ENCODE peak calls at places on chromosomes 3 and 15, in six cellular contexts. L, V, C, X, Y and O are unnamed samples.
A peak's percentile ranks its signal among the peaks of the same experiment; 100 is the strongest.

GRCh38 chr15:74326759-74327158 is 40.7 kb downstream of the CYP11A1 start:
- DNase-seq in Y (no peak), X (no peak), C (no peak), V (no peak), L (no peak), O (no peak)

GRCh38 chr3:194089357-194090177 is 46.4 kb upstream of the HES1 start:
- DNase-seq in L (no peak), Y (no peak), X (peak; percentile 87), V (peak; percentile 26), C (peak; percentile 73), O (peak; percentile 68)

GRCh38 chr3:126413693-126414080 is 19.0 kb downstream of the CFAP100 start:
- DNase-seq in V (no peak), Y (no peak), L (no peak), X (no peak), C (no peak), O (no peak)

GRCh38 chr3:190032924-190033323 is 87.8 kb downstream of the P3H2 start:
- DNase-seq in C (no peak), Y (peak; percentile 67), V (no peak), X (no peak), L (no peak), O (no peak)

GRCh38 chr3:105456017-105456416 is 89.3 kb downstream of the ALCAM start:
- DNase-seq in C (no peak), L (no peak), Y (no peak), V (no peak), X (no peak), O (no peak)

GRCh38 chr15:67085818-67086649 is 20.6 kb downstream of the SMAD3 start:
- DNase-seq in L (peak; percentile 75), Y (no peak), X (no peak), C (no peak), V (no peak), O (no peak)

GRCh38 chr3:9951962-9952805 is at the start of gene PRRT3:
- DNase-seq in C (no peak), L (peak; percentile 35), X (peak; percentile 55), V (no peak), Y (peak; percentile 76), O (no peak)

GRCh38 chr3:189797103-189797850 is 166.1 kb downstream of the TP63 start:
- DNase-seq in Y (no peak), C (no peak), X (no peak), V (no peak), L (no peak), O (no peak)

GRCh38 chr3:99938270-99938955 is 120.8 kb downstream of the CMSS1 start:
- DNase-seq in Y (no peak), L (no peak), C (no peak), V (no peak), X (no peak), O (no peak)

GRCh38 chr3:185824467-185825378 is at the start of gene IGF2BP2:
- DNase-seq in C (peak; percentile 54), Y (peak; percentile 81), X (peak; percentile 95), V (no peak), L (no peak), O (peak; percentile 26)

GRCh38 chr3:100103558-100104441 is 10.5 kb downstream of the FILIP1L start:
- DNase-seq in C (no peak), Y (no peak), X (no peak), V (no peak), L (no peak), O (no peak)

DNA sequence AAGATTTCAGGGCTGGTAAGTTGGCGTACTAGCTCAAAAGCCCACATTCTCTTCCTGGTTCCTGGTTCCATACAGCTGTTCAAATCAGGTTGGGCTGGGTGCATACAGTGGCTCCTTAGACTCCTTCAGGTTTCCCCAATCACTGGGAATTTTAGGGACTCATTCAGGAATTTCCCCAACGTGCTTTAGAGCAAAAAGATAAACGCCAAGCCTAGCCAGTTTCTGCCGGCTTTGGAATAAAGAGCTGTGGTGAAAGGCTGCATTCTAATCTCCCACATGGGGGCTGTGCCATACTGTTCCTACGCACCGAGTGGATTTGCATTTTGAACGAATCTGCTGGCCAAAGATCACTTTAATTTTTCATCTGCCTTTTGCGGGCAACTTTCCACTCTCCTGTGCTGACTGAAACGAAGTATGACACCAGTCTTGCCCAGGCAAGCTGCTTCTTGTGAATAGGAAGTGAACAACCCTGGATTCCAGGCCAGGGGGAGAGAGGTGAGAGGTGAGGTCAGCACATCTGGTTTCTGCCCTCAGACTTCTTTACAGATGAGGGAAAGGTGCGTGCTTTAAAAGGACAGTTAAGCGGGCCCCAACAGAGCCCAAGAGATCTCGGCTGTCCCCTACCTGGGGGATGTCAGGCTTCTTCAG is 184.2 kb upstream of the PDZRN3 start:
- DNase-seq in C (no peak), V (no peak), L (no peak), X (no peak), Y (no peak), O (no peak)
- TF ChIP-seq CTCF in C (no peak), V (no peak), L (no peak), X (no peak), Y (no peak), O (no peak)

GRCh38 chr15:82810863-82811421 is 1.5 kb downstream of the WHAMM start:
- DNase-seq in Y (no peak), C (no peak), L (no peak), X (no peak), V (no peak), O (no peak)
- TF ChIP-seq CTCF in Y (no peak), C (no peak), L (no peak), X (no peak), V (no peak), O (no peak)

GRCh38 chr3:13538520-13539284 is 10.2 kb upstream of the FBLN2 start:
- DNase-seq in X (no peak), L (no peak), C (no peak), V (no peak), Y (no peak), O (no peak)
- TF ChIP-seq CTCF in X (no peak), L (no peak), C (no peak), V (no peak), Y (no peak), O (no peak)

DNA sequence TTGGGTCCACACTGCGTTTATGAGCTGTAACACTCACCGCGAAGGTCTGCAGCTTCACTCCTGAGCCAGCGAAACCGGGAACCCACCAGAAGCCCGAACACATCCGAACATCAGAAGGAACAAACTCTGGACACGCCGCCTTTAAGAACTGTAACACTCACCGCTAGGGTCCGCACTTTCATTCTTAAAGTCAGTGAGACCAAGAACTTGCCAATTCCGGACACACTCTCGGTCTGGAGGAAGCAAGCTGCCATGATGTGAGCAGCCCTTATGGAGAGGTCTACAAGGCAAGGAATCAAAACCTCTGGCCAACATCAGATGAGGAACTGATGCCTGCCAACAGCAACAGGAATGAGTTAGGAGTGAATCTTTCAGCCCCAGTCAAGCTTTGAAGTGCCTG is 62.9 kb downstream of the SLC28A2 start:
- DNase-seq in X (peak; percentile 55), V (no peak), C (peak; percentile 60), L (no peak), Y (peak; percentile 59), O (no peak)
- TF ChIP-seq CTCF in X (peak; percentile 40), V (peak; percentile 9), C (no peak), L (no peak), Y (no peak), O (no peak)

GRCh38 chr3:54146383-54147239 is 24.3 kb downstream of the CACNA2D3 start:
- DNase-seq in V (no peak), X (peak; percentile 75), L (no peak), C (no peak), Y (peak; percentile 83), O (no peak)
- TF ChIP-seq CTCF in V (peak; percentile 57), X (peak; percentile 80), L (peak; percentile 29), C (no peak), Y (peak; percentile 55), O (no peak)

DNA sequence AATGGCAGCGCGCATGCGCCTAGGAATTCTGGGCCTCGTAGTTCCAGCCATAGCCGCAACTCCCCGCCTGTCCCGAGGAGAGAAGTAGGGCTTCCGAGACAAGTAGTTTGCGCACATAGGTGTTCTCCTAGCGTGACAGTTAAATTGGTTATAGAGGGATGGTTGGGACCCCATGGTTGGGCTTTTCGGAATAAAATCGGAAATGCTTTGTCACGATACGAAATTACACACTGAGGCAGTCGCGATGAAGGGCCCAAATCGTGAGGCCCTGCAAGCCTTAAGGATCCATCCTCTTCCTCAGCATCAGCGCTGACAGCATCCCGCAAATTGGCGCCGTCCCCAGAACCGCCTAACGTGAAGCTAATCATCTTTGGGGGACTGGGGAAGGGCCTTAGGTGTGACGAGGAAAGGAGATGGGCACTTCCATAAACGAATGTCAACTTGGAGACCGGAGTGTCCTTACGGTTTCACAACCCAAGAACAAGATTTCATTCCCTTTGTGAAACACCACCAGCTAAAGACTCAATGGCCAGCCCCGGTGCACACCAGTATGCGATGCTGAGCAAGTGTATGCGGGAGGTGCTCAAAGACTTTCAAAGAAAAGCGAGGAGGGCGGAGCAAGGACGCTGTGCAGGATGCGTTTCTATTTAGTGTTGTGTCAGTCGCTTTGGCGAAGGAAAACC is 612 bp upstream of the TTBK2 start:
- DNase-seq in L (peak; percentile 41), V (no peak), C (no peak), X (peak; percentile 20), Y (no peak), O (no peak)
- TF ChIP-seq CTCF in L (peak; percentile 46), V (peak; percentile 35), C (no peak), X (no peak), Y (no peak), O (no peak)

GRCh38 chr3:62873672-62874397 is 1.4 kb downstream of the CADPS start:
- DNase-seq in X (peak; percentile 67), V (no peak), Y (peak; percentile 89), L (no peak), C (no peak), O (no peak)
- TF ChIP-seq CTCF in X (peak; percentile 42), V (no peak), Y (no peak), L (peak; percentile 68), C (no peak), O (no peak)

GRCh38 chr3:187738400-187739124 is 6.7 kb downstream of the BCL6 start:
- DNase-seq in L (peak; percentile 78), Y (peak; percentile 86), V (peak; percentile 77), X (peak; percentile 93), C (peak; percentile 87), O (peak; percentile 65)
- TF ChIP-seq CTCF in L (peak; percentile 79), Y (peak; percentile 16), V (peak; percentile 60), X (peak; percentile 79), C (peak; percentile 62), O (no peak)

GRCh38 chr3:65168547-65168946 is 480.7 kb upstream of the ADAMTS9 start:
- DNase-seq in C (no peak), V (no peak), X (no peak), L (no peak), Y (no peak), O (no peak)

GRCh38 chr3:65166531-65166930 is 478.7 kb upstream of the ADAMTS9 start:
- DNase-seq in L (no peak), X (no peak), V (no peak), Y (no peak), C (no peak), O (no peak)

GRCh38 chr3:65173841-65174240 is 486.0 kb upstream of the ADAMTS9 start:
- DNase-seq in Y (no peak), X (no peak), V (no peak), C (no peak), L (no peak), O (no peak)

GRCh38 chr3:65174713-65175112 is 486.9 kb upstream of the ADAMTS9 start:
- DNase-seq in X (no peak), Y (no peak), V (no peak), C (no peak), L (no peak), O (no peak)

GRCh38 chr3:65170357-65171090 is 482.7 kb upstream of the ADAMTS9 start:
- DNase-seq in V (peak; percentile 73), C (peak; percentile 80), X (peak; percentile 76), Y (no peak), L (peak; percentile 16), O (peak; percentile 85)
- TF ChIP-seq CTCF in V (no peak), C (no peak), X (peak; percentile 55), Y (no peak), L (no peak), O (no peak)